ENCODE peak calls at places on chromosomes 4 and X, in seven cellular contexts. One of them, this sample, is unnamed. For H3K9me3 and H3K4me1, the result is how much of the 10 kb centered on the place peaks cover.

GRCh38 chr4:181796502-181796901 is 446.7 kb upstream of the TENM3 start:
- DNase-seq in CD8-positive, alpha-beta memory T cell: no peak
- DNase-seq in prostate gland: no peak
- DNase-seq in colonic mucosa: no peak
- DNase-seq in stomach: no peak
- DNase-seq in GM12878: no peak
- DNase-seq in sigmoid colon: no peak
- DNase-seq in this sample: no peak

GRCh38 chr4:6578221-6578620 is 3.2 kb downstream of the MAN2B2 start:
- DNase-seq in CD8-positive, alpha-beta memory T cell: no peak
- DNase-seq in prostate gland: no peak
- DNase-seq in colonic mucosa: no peak
- DNase-seq in stomach: no peak
- DNase-seq in GM12878: no peak
- DNase-seq in sigmoid colon: no peak
- DNase-seq in this sample: no peak

GRCh38 chrX:68684291-68684918 is 36.9 kb downstream of the STARD8 start:
- DNase-seq in CD8-positive, alpha-beta memory T cell: no peak
- DNase-seq in prostate gland: no peak
- DNase-seq in colonic mucosa: no peak
- DNase-seq in stomach: no peak
- DNase-seq in GM12878: no peak
- DNase-seq in sigmoid colon: peak
- DNase-seq in this sample: no peak

GRCh38 chr4:78058591-78059523 is 1.7 kb downstream of the FRAS1 start:
- DNase-seq in CD8-positive, alpha-beta memory T cell: no peak
- DNase-seq in prostate gland: peak
- DNase-seq in colonic mucosa: peak
- DNase-seq in stomach: peak
- DNase-seq in GM12878: no peak
- DNase-seq in sigmoid colon: peak
- DNase-seq in this sample: peak

GRCh38 chrX:34918856-34919255 is 23.7 kb upstream of the FAM47B start:
- DNase-seq in CD8-positive, alpha-beta memory T cell: no peak
- DNase-seq in prostate gland: peak
- DNase-seq in colonic mucosa: no peak
- DNase-seq in stomach: no peak
- DNase-seq in GM12878: no peak
- DNase-seq in sigmoid colon: no peak
- DNase-seq in this sample: peak

GRCh38 chr4:55372259-55372658 is 23.5 kb upstream of the TMEM165 start:
- DNase-seq in CD8-positive, alpha-beta memory T cell: no peak
- DNase-seq in prostate gland: no peak
- DNase-seq in colonic mucosa: no peak
- DNase-seq in stomach: no peak
- DNase-seq in GM12878: no peak
- DNase-seq in sigmoid colon: no peak
- DNase-seq in this sample: no peak

GRCh38 chr4:5033266-5033945 is 14.1 kb upstream of the CYTL1 start:
- DNase-seq in CD8-positive, alpha-beta memory T cell: no peak
- DNase-seq in prostate gland: no peak
- DNase-seq in colonic mucosa: no peak
- DNase-seq in stomach: no peak
- DNase-seq in GM12878: no peak
- DNase-seq in sigmoid colon: no peak
- DNase-seq in this sample: peak

GRCh38 chr4:7051905-7052304 is 8.7 kb downstream of the TADA2B start:
- DNase-seq in CD8-positive, alpha-beta memory T cell: no peak
- DNase-seq in prostate gland: no peak
- DNase-seq in colonic mucosa: no peak
- DNase-seq in stomach: no peak
- DNase-seq in GM12878: no peak
- DNase-seq in sigmoid colon: no peak
- DNase-seq in this sample: no peak

GRCh38 chrX:74931214-74931613 is 6.0 kb upstream of the NEXMIF start:
- DNase-seq in CD8-positive, alpha-beta memory T cell: no peak
- DNase-seq in prostate gland: no peak
- DNase-seq in colonic mucosa: no peak
- DNase-seq in stomach: no peak
- DNase-seq in GM12878: no peak
- DNase-seq in sigmoid colon: no peak
- DNase-seq in this sample: no peak

GRCh38 chrX:85111347-85111746 is 107.7 kb downstream of the APOOL start:
- DNase-seq in CD8-positive, alpha-beta memory T cell: no peak
- DNase-seq in prostate gland: no peak
- DNase-seq in colonic mucosa: peak
- DNase-seq in stomach: no peak
- DNase-seq in GM12878: no peak
- DNase-seq in sigmoid colon: no peak
- DNase-seq in this sample: peak

GRCh38 chrX:9885150-9885549 is 82.0 kb upstream of the CLDN34 start:
- DNase-seq in CD8-positive, alpha-beta memory T cell: peak
- DNase-seq in prostate gland: peak
- DNase-seq in colonic mucosa: peak
- DNase-seq in stomach: peak
- DNase-seq in GM12878: no peak
- DNase-seq in sigmoid colon: no peak
- DNase-seq in this sample: peak

GRCh38 chr4:189988892-189989431 is 38.1 kb downstream of the FRG2 start:
- DNase-seq in CD8-positive, alpha-beta memory T cell: no peak
- DNase-seq in prostate gland: no peak
- DNase-seq in colonic mucosa: no peak
- DNase-seq in stomach: no peak
- DNase-seq in GM12878: no peak
- DNase-seq in sigmoid colon: no peak
- DNase-seq in this sample: no peak

GRCh38 chrX:136835761-136836160 is 44.8 kb downstream of the RBMX start:
- DNase-seq in CD8-positive, alpha-beta memory T cell: no peak
- DNase-seq in prostate gland: no peak
- DNase-seq in colonic mucosa: no peak
- DNase-seq in stomach: no peak
- DNase-seq in GM12878: no peak
- DNase-seq in sigmoid colon: no peak
- DNase-seq in this sample: no peak

GRCh38 chrX:16594490-16594889 is 55.5 kb upstream of the S100G start:
- DNase-seq in CD8-positive, alpha-beta memory T cell: no peak
- DNase-seq in prostate gland: no peak
- DNase-seq in colonic mucosa: no peak
- DNase-seq in stomach: no peak
- DNase-seq in GM12878: no peak
- DNase-seq in sigmoid colon: no peak
- DNase-seq in this sample: peak

GRCh38 chrX:37302569-37302968 is 46.6 kb upstream of the PRRG1 start:
- DNase-seq in CD8-positive, alpha-beta memory T cell: no peak
- DNase-seq in prostate gland: no peak
- DNase-seq in colonic mucosa: no peak
- DNase-seq in stomach: no peak
- DNase-seq in GM12878: no peak
- DNase-seq in sigmoid colon: no peak
- DNase-seq in this sample: peak

GRCh38 chr4:137531951-137532868 is at the start of gene PCDH18:
- DNase-seq in CD8-positive, alpha-beta memory T cell: no peak
- DNase-seq in prostate gland: peak
- DNase-seq in colonic mucosa: peak
- DNase-seq in stomach: peak
- DNase-seq in GM12878: peak
- DNase-seq in sigmoid colon: peak
- DNase-seq in this sample: peak

GRCh38 chrX:136201601-136202000 is 49.6 kb downstream of the MAP7D3 start:
- DNase-seq in CD8-positive, alpha-beta memory T cell: no peak
- DNase-seq in prostate gland: no peak
- DNase-seq in colonic mucosa: no peak
- DNase-seq in stomach: no peak
- DNase-seq in GM12878: no peak
- DNase-seq in sigmoid colon: no peak
- DNase-seq in this sample: no peak

GRCh38 chr4:10285028-10285427 is 168.4 kb upstream of the WDR1 start:
- DNase-seq in CD8-positive, alpha-beta memory T cell: no peak
- DNase-seq in prostate gland: no peak
- DNase-seq in colonic mucosa: no peak
- DNase-seq in stomach: no peak
- DNase-seq in GM12878: no peak
- DNase-seq in sigmoid colon: no peak
- DNase-seq in this sample: no peak

GRCh38 chrX:39827959-39828358 is 269.8 kb downstream of the BCOR start:
- DNase-seq in CD8-positive, alpha-beta memory T cell: no peak
- DNase-seq in prostate gland: no peak
- DNase-seq in colonic mucosa: no peak
- DNase-seq in stomach: no peak
- DNase-seq in GM12878: no peak
- DNase-seq in sigmoid colon: no peak
- DNase-seq in this sample: no peak

GRCh38 chr4:16967722-16968121 is 69.3 kb upstream of the LDB2 start:
- DNase-seq in CD8-positive, alpha-beta memory T cell: no peak
- DNase-seq in prostate gland: no peak
- DNase-seq in colonic mucosa: peak
- DNase-seq in stomach: peak
- DNase-seq in GM12878: no peak
- DNase-seq in sigmoid colon: peak
- DNase-seq in this sample: no peak

GRCh38 chr4:82499705-82500104 is 62.1 kb downstream of the TMEM150C start:
- DNase-seq in CD8-positive, alpha-beta memory T cell: no peak
- DNase-seq in prostate gland: no peak
- DNase-seq in colonic mucosa: no peak
- DNase-seq in stomach: no peak
- DNase-seq in GM12878: no peak
- DNase-seq in sigmoid colon: no peak
- DNase-seq in this sample: no peak

GRCh38 chr4:37225778-37226177 is 18.8 kb upstream of the NWD2 start:
- DNase-seq in CD8-positive, alpha-beta memory T cell: no peak
- DNase-seq in prostate gland: no peak
- DNase-seq in colonic mucosa: no peak
- DNase-seq in stomach: no peak
- DNase-seq in GM12878: no peak
- DNase-seq in sigmoid colon: no peak
- DNase-seq in this sample: no peak

GRCh38 chr4:5199912-5200311 is 148.6 kb downstream of the STK32B start:
- DNase-seq in CD8-positive, alpha-beta memory T cell: no peak
- DNase-seq in prostate gland: no peak
- DNase-seq in colonic mucosa: no peak
- DNase-seq in stomach: no peak
- DNase-seq in GM12878: no peak
- DNase-seq in sigmoid colon: no peak
- DNase-seq in this sample: no peak

GRCh38 chr4:26812049-26812729 is 48.5 kb upstream of the STIM2 start:
- DNase-seq in CD8-positive, alpha-beta memory T cell: no peak
- DNase-seq in prostate gland: no peak
- DNase-seq in colonic mucosa: no peak
- DNase-seq in stomach: no peak
- DNase-seq in GM12878: no peak
- DNase-seq in sigmoid colon: no peak
- DNase-seq in this sample: no peak

GRCh38 chr4:183727482-183727881 is 68.4 kb downstream of the TRAPPC11 start:
- DNase-seq in CD8-positive, alpha-beta memory T cell: no peak
- DNase-seq in prostate gland: no peak
- DNase-seq in colonic mucosa: no peak
- DNase-seq in stomach: no peak
- DNase-seq in GM12878: no peak
- DNase-seq in sigmoid colon: no peak
- DNase-seq in this sample: no peak

GRCh38 chr4:178314287-178314686 is 872.0 kb upstream of the AGA start:
- DNase-seq in CD8-positive, alpha-beta memory T cell: no peak
- DNase-seq in prostate gland: no peak
- DNase-seq in colonic mucosa: no peak
- DNase-seq in stomach: no peak
- DNase-seq in GM12878: no peak
- DNase-seq in sigmoid colon: no peak
- DNase-seq in this sample: no peak

GRCh38 chrX:48466696-48467095 is 3.4 kb downstream of the SLC38A5 start:
- DNase-seq in CD8-positive, alpha-beta memory T cell: no peak
- DNase-seq in prostate gland: no peak
- DNase-seq in colonic mucosa: no peak
- DNase-seq in stomach: no peak
- DNase-seq in GM12878: no peak
- DNase-seq in sigmoid colon: no peak
- DNase-seq in this sample: no peak

GRCh38 chrX:72020788-72021187 is 110.1 kb downstream of the NHSL2 start:
- DNase-seq in CD8-positive, alpha-beta memory T cell: no peak
- DNase-seq in prostate gland: no peak
- DNase-seq in colonic mucosa: no peak
- DNase-seq in stomach: no peak
- DNase-seq in GM12878: peak
- DNase-seq in sigmoid colon: no peak
- DNase-seq in this sample: no peak

GRCh38 chr4:2395584-2395983 is 22.9 kb downstream of the ZFYVE28 start:
- DNase-seq in CD8-positive, alpha-beta memory T cell: no peak
- DNase-seq in prostate gland: no peak
- DNase-seq in colonic mucosa: no peak
- DNase-seq in stomach: no peak
- DNase-seq in GM12878: no peak
- DNase-seq in sigmoid colon: no peak
- DNase-seq in this sample: peak
- H3K27ac ChIP-seq in CD8-positive, alpha-beta memory T cell: peak
- H3K27ac ChIP-seq in prostate gland: no peak
- H3K27ac ChIP-seq in colonic mucosa: no peak
- H3K27ac ChIP-seq in stomach: no peak
- H3K27ac ChIP-seq in GM12878: no peak
- H3K27ac ChIP-seq in sigmoid colon: no peak
- H3K27ac ChIP-seq in this sample: no peak

GRCh38 chr4:168019921-168020320 is 72.4 kb upstream of the ANXA10 start:
- DNase-seq in CD8-positive, alpha-beta memory T cell: no peak
- DNase-seq in prostate gland: no peak
- DNase-seq in colonic mucosa: no peak
- DNase-seq in stomach: no peak
- DNase-seq in GM12878: no peak
- DNase-seq in sigmoid colon: no peak
- DNase-seq in this sample: no peak
- H3K9me3 ChIP-seq in CD8-positive, alpha-beta memory T cell: under half
- H3K9me3 ChIP-seq in prostate gland: under half
- H3K9me3 ChIP-seq in colonic mucosa: under half
- H3K9me3 ChIP-seq in stomach: under half
- H3K9me3 ChIP-seq in GM12878: under half
- H3K9me3 ChIP-seq in sigmoid colon: under half
- H3K9me3 ChIP-seq in this sample: under half

GRCh38 chr4:73676881-73677323 is 56.7 kb upstream of the RASSF6 start:
- DNase-seq in CD8-positive, alpha-beta memory T cell: no peak
- DNase-seq in prostate gland: peak
- DNase-seq in colonic mucosa: no peak
- DNase-seq in stomach: no peak
- DNase-seq in GM12878: peak
- DNase-seq in sigmoid colon: no peak
- DNase-seq in this sample: no peak
- H3K4me1 ChIP-seq in CD8-positive, alpha-beta memory T cell: under half
- H3K4me1 ChIP-seq in prostate gland: under half
- H3K4me1 ChIP-seq in colonic mucosa: under half
- H3K4me1 ChIP-seq in stomach: under half
- H3K4me1 ChIP-seq in GM12878: under half
- H3K4me1 ChIP-seq in sigmoid colon: under half
- H3K4me1 ChIP-seq in this sample: under half

DNA sequence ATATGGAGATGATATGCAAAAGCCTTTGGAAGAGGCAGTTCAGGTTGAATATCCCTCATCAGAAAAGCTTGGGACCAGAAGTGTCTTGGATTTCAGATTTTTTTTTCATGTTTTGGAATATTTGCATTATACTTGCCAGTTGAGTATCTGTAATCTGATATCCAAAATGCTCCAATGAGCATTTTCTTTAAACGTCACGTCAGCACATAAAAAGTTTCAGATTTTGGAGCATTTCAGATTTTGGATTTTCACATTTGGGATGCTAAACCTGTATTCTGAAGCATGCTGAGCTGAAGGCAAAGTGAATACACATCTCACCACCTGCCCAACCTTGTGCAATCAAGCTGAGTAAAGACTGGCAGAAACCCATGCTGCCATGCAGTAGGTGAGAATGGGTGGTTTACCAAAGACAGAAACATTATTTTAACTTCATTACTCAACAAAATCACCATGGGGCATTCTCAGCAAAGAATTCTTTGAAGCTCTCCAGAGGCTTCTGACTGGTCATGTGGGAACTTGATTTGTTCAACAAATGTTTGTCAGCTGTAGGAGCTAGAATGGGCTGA is 159.2 kb downstream of the SH3KBP1 start:
- DNase-seq in CD8-positive, alpha-beta memory T cell: no peak
- DNase-seq in prostate gland: no peak
- DNase-seq in colonic mucosa: no peak
- DNase-seq in stomach: no peak
- DNase-seq in GM12878: no peak
- DNase-seq in sigmoid colon: no peak
- DNase-seq in this sample: no peak
- H3K27ac ChIP-seq in CD8-positive, alpha-beta memory T cell: no peak
- H3K27ac ChIP-seq in prostate gland: no peak
- H3K27ac ChIP-seq in colonic mucosa: no peak
- H3K27ac ChIP-seq in stomach: no peak
- H3K27ac ChIP-seq in GM12878: no peak
- H3K27ac ChIP-seq in sigmoid colon: no peak
- H3K27ac ChIP-seq in this sample: no peak

This sample was measured in small intestine.